ENCODE peak calls at places on chromosomes 13 and 19, in nine cellular contexts. N is HCEC 1CT; S is activated CD8-positive, alpha-beta memory T cell treated with anti-CD3 and anti-CD28 coated beads for 48 hours; W is AG09319; B is effector memory CD8-positive, alpha-beta T cell; A is omental fat pad; G is NCI-H69; Z is NCI-H2171; V is Daoy. Y is an unnamed sample.

GRCh38 chr19:21482863-21483276 is 22.5 kb upstream of the ZNF429 start:
- DNase-seq in G (peak), B (peak), V (peak), A (no peak), N (no peak), Z (no peak), W (no peak), S (peak), Y (no peak)

GRCh38 chr19:771332-771785 is 20.4 kb downstream of the MISP start:
- DNase-seq in Z (no peak), G (peak), S (no peak), N (peak), V (peak), A (no peak), B (no peak), W (no peak), Y (no peak)

GRCh38 chr19:50928841-50929240 is 17.6 kb upstream of the KLK4 start:
- DNase-seq in W (no peak), A (no peak), N (no peak), B (no peak), G (no peak), Z (no peak), S (no peak), V (no peak), Y (no peak)

GRCh38 chr13:33188093-33188882 is 97.3 kb downstream of the STARD13 start:
- DNase-seq in G (no peak), Z (no peak), S (no peak), V (no peak), N (peak), A (no peak), B (no peak), W (no peak), Y (no peak)

GRCh38 chr13:78413887-78414553 is 189.3 kb downstream of the POU4F1 start:
- DNase-seq in S (no peak), G (no peak), Z (no peak), N (no peak), B (no peak), W (no peak), A (no peak), V (no peak), Y (no peak)

GRCh38 chr19:16467581-16467980 is 4.2 kb downstream of the EPS15L1 start:
- DNase-seq in B (no peak), G (no peak), W (no peak), Z (no peak), N (no peak), S (no peak), V (no peak), A (no peak), Y (no peak)

GRCh38 chr13:32211788-32212187 is 103.4 kb downstream of the ZAR1L start:
- DNase-seq in S (no peak), G (no peak), N (peak), V (peak), W (peak), Z (no peak), A (no peak), B (no peak), Y (no peak)

GRCh38 chr13:98508280-98509074 is 68.4 kb downstream of the STK24 start:
- DNase-seq in S (no peak), V (peak), N (peak), G (no peak), W (no peak), A (no peak), B (no peak), Z (no peak), Y (no peak)

GRCh38 chr13:66195238-66195637 is 1034.9 kb downstream of the PCDH9 start:
- DNase-seq in B (no peak), N (no peak), W (no peak), A (no peak), G (no peak), V (no peak), S (no peak), Z (no peak), Y (no peak)

GRCh38 chr13:80469105-80469840 is 128.3 kb upstream of the SPRY2 start:
- DNase-seq in W (no peak), Z (no peak), A (no peak), V (no peak), S (no peak), N (no peak), B (no peak), G (no peak), Y (no peak)

Y was measured in pulmonary artery endothelial cell.